ENCODE peak calls at places on chromosome 11, in four cellular contexts. A is stimulated activated CD8-positive, alpha-beta memory T cell treated with anti-CD3 and anti-CD28 coated beads, Interleukin-2, amount 100 ng/mL, for 48 hours; B is NAMALWA; E is activated CD8-positive, alpha-beta memory T cell treated with anti-CD3 and anti-CD28 coated beads for 1 hour. S is an unnamed sample.

GRCh38 chr11:79174045-79175008 is 266.5 kb downstream of the TENM4 start:
- DNase-seq in A (no peak), B (no peak), E (no peak), S (no peak)

GRCh38 chr11:61752117-61752924 is at the start of gene MYRF:
- DNase-seq in A (peak), B (no peak), E (no peak), S (no peak)

GRCh38 chr11:774873-775592 is 2.3 kb downstream of the GATD1 start:
- DNase-seq in A (no peak), B (no peak), E (no peak), S (no peak)

GRCh38 chr11:131584694-131585592 is 214.5 kb downstream of the NTM start:
- DNase-seq in A (peak), B (peak), E (no peak), S (peak)

GRCh38 chr11:1348146-1348545 is 38.7 kb upstream of the TOLLIP start:
- DNase-seq in A (no peak), B (no peak), E (no peak), S (no peak)

GRCh38 chr11:110862407-110862806 is 150.2 kb upstream of the ARHGAP20 start:
- DNase-seq in A (no peak), B (no peak), E (no peak), S (no peak)

GRCh38 chr11:75371930-75372876 is 20.7 kb upstream of the ARRB1 start:
- DNase-seq in A (no peak), B (no peak), E (no peak), S (no peak)

GRCh38 chr11:67572747-67573419 is 10.7 kb upstream of the GSTP1 start:
- DNase-seq in A (peak), B (peak), E (no peak), S (peak)

GRCh38 chr11:126148317-126148716 is 63.1 kb downstream of the RPUSD4 start:
- DNase-seq in A (no peak), B (no peak), E (no peak), S (no peak)

S was measured in NK-92 treated with Interleukin-12 subunit alpha and Interleukin-12 subunit beta, amount 100 ng/mL, for 24 hours.